ENCODE peak calls at places on chromosomes 1 and 21, in seven cellular contexts. D, X, J, U, L, R and V are unnamed samples.

GRCh38 chr1:203274603-203275381 is 30.5 kb upstream of the BTG2 start:
- DNase-seq in X (peak), R (peak), J (peak), U (no peak), L (peak), D (no peak), V (no peak)

GRCh38 chr1:33741749-33742148 is 122.1 kb upstream of the HMGB4 start:
- DNase-seq in U (no peak), D (no peak), J (no peak), X (no peak), R (no peak), L (no peak), V (no peak)

GRCh38 chr1:209670441-209671082 is 4.7 kb upstream of the G0S2 start:
- DNase-seq in J (no peak), D (no peak), R (no peak), L (no peak), U (no peak), X (no peak), V (no peak)

GRCh38 chr1:169041371-169041770 is 65.1 kb upstream of the ATP1B1 start:
- DNase-seq in J (no peak), U (no peak), L (no peak), X (no peak), D (no peak), R (no peak), V (no peak)

GRCh38 chr1:205259361-205259832 is 31.7 kb downstream of the TMCC2 start:
- DNase-seq in R (no peak), U (no peak), D (no peak), L (peak), X (no peak), J (no peak), V (no peak)

GRCh38 chr1:23376890-23377811 is 7.5 kb upstream of the ZNF436 start:
- DNase-seq in R (peak), U (peak), X (peak), J (no peak), L (peak), D (no peak), V (no peak)

GRCh38 chr1:27630859-27631491 is 4.0 kb downstream of the FGR start:
- DNase-seq in U (no peak), D (no peak), J (peak), X (no peak), R (no peak), L (no peak), V (no peak)

GRCh38 chr1:113874017-113874879 is 2.7 kb upstream of the PTPN22 start:
- DNase-seq in D (no peak), X (no peak), J (no peak), L (peak), U (peak), R (no peak), V (no peak)

GRCh38 chr1:157697781-157698569 is 2.6 kb downstream of the FCRL3 start:
- DNase-seq in L (no peak), U (no peak), X (no peak), J (no peak), R (no peak), D (no peak), V (no peak)

GRCh38 chr1:47756411-47756810 is 240.8 kb downstream of the TRABD2B start:
- DNase-seq in U (no peak), R (no peak), D (no peak), X (no peak), L (no peak), J (no peak), V (no peak)

GRCh38 chr1:183004146-183004545 is 19.1 kb upstream of the LAMC1 start:
- DNase-seq in J (no peak), L (no peak), R (no peak), X (no peak), U (no peak), D (no peak), V (no peak)

GRCh38 chr1:162040657-162041056 is 17.0 kb upstream of the OLFML2B start:
- DNase-seq in U (no peak), R (no peak), X (no peak), L (peak), D (no peak), J (no peak), V (no peak)

GRCh38 chr1:188188317-188188716 is 1359.6 kb downstream of the PLA2G4A start:
- DNase-seq in D (no peak), U (no peak), R (no peak), X (no peak), J (no peak), L (no peak), V (no peak)

GRCh38 chr1:195738971-195739650 is 869.1 kb downstream of the KCNT2 start:
- DNase-seq in R (no peak), L (peak), X (no peak), U (no peak), J (no peak), D (no peak), V (no peak)

GRCh38 chr1:99650021-99650420 is 4.1 kb downstream of the PALMD start:
- DNase-seq in D (no peak), R (no peak), U (no peak), X (no peak), J (no peak), L (no peak), V (no peak)

GRCh38 chr1:109794319-109795132 is 30.8 kb upstream of the EPS8L3 start:
- DNase-seq in X (no peak), D (no peak), L (no peak), J (no peak), U (no peak), R (no peak), V (no peak)

GRCh38 chr1:27137022-27137542 is 17.8 kb downstream of the SLC9A1 start:
- DNase-seq in U (no peak), D (no peak), L (no peak), R (no peak), X (no peak), J (peak), V (no peak)

GRCh38 chr21:31406510-31406909 is 62.4 kb upstream of the TIAM1 start:
- DNase-seq in J (no peak), R (no peak), D (no peak), L (no peak), U (no peak), X (no peak), V (no peak)

GRCh38 chr1:89607888-89608626 is 24.9 kb upstream of the LRRC8C start:
- DNase-seq in R (no peak), D (no peak), X (no peak), J (no peak), U (no peak), L (no peak), V (no peak)

GRCh38 chr21:17679002-17679600 is 66.4 kb upstream of the BTG3 start:
- DNase-seq in X (no peak), J (no peak), U (peak), R (peak), D (peak), L (peak), V (peak)

GRCh38 chr1:33036051-33036525 is 595 bp downstream of the AK2 start:
- DNase-seq in D (no peak), R (peak), J (no peak), L (peak), U (no peak), X (no peak), V (no peak)

GRCh38 chr1:84539972-84540371 is 33.6 kb upstream of the GNG5 start:
- DNase-seq in R (no peak), J (no peak), U (no peak), L (no peak), X (no peak), D (no peak), V (no peak)

GRCh38 chr1:183272390-183272801 is 86.3 kb downstream of the LAMC2 start:
- DNase-seq in L (peak), J (no peak), U (no peak), X (no peak), R (no peak), D (no peak), V (peak)

GRCh38 chr1:7591565-7591964 is 179.5 kb upstream of the VAMP3 start:
- DNase-seq in D (no peak), R (no peak), J (peak), L (no peak), X (no peak), U (no peak), V (no peak)

GRCh38 chr1:87928623-87929022 is 599.9 kb downstream of the LMO4 start:
- DNase-seq in L (no peak), D (no peak), X (no peak), J (no peak), R (no peak), U (no peak), V (no peak)

GRCh38 chr1:184291701-184292100 is 95.1 kb upstream of the C1orf21 start:
- DNase-seq in U (no peak), L (peak), R (no peak), J (no peak), D (no peak), X (no peak), V (no peak)

GRCh38 chr1:173333581-173333980 is 126.5 kb upstream of the TNFSF4 start:
- DNase-seq in L (peak), U (no peak), J (no peak), X (no peak), R (no peak), D (no peak), V (no peak)

GRCh38 chr1:56816264-56816663 is 2.9 kb downstream of the FYB2 start:
- DNase-seq in L (no peak), J (no peak), U (no peak), X (no peak), D (no peak), R (no peak), V (no peak)

GRCh38 chr1:227317541-227318002 is 720 bp downstream of the CDC42BPA start:
- DNase-seq in U (peak), J (no peak), L (peak), R (no peak), D (no peak), X (peak), V (no peak)

DNA sequence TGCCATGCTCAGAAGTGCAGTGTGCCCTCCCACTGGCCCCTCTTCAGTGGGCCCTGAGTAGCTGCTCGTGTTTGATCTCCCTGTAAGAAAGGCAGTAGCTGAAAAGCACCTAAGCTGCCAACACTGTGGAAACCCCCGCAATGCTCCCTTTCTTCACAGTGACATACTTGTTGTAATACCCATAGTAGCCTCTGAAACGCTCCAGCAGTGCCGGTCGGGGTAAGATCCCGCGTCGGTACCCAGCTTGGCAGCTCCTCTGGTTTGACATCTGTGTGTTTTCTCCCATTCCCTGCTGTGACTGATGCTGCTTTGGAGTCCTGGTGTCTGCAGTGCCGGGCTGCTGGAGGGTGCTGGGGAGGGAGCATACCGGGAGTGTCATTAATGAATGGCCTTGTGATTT is 3.6 kb downstream of the CHAF1B start:
- DNase-seq in U (no peak), J (no peak), X (no peak), L (peak), R (no peak), D (no peak), V (no peak)
- TF ChIP-seq CTCF in U (no peak), J (peak), X (no peak), L (peak), R (peak), D (peak), V (peak)

GRCh38 chr1:63327417-63328139 is 5.2 kb downstream of the FOXD3 start:
- DNase-seq in U (peak), R (no peak), L (peak), X (no peak), D (peak), J (peak), V (no peak)
- TF ChIP-seq CTCF in U (peak), R (peak), L (peak), X (no peak), D (peak), J (peak), V (peak)

GRCh38 chr1:30111431-30111830 is 612.0 kb downstream of the MATN1 start:
- DNase-seq in U (peak), D (no peak), J (peak), X (peak), R (no peak), L (peak), V (peak)
- TF ChIP-seq CTCF in U (peak), D (peak), J (peak), X (no peak), R (peak), L (peak), V (peak)

DNA sequence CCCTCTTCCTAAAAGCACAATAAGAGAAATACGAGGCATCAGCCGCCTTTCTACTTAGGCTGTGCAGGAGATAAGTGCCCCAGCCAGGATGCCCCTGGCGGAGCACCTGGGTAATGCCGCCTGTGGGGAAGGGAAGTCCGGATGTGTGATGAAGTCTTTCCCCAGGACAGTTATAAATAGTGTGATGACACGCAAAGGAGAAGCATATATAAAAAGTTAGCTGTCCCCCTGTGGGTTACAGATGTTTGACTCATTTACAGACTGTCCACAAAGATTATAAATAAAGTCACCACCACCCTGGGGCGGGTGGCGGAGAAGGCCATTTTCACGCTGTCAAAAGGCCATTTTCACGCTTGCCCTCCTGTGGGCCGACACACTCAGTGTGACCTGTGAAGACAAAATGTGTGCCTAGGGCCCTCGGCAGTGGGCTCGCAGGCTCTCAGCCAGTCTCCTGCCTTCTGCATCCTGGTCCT is 6.3 kb downstream of the KCNN3 start:
- DNase-seq in J (no peak), R (no peak), D (no peak), U (peak), L (peak), X (peak), V (no peak)
- TF ChIP-seq CTCF in J (peak), R (peak), D (peak), U (peak), L (peak), X (no peak), V (peak)